ENCODE peak calls at places on chromosomes 1 and 21, in six cellular contexts. E is vagina, N is sigmoid colon, X is tibial nerve, K is A673, R is MM.1S. L is an unnamed sample. For H3K4me1, the result is how much of the 10 kb centered on the place peaks cover.

GRCh38 chr1:230069813-230070212 is 2.8 kb downstream of the GALNT2 start:
- DNase-seq in E (peak), N (peak), X (no peak), K (no peak), R (no peak), L (no peak)

GRCh38 chr1:214518387-214518786 is 33.0 kb downstream of the PTPN14 start:
- DNase-seq in E (no peak), N (no peak), X (no peak), K (no peak), R (no peak), L (no peak)

GRCh38 chr1:25065246-25066238 is 135.5 kb upstream of the RUNX3 start:
- DNase-seq in E (no peak), N (peak), X (no peak), K (no peak), R (no peak), L (peak)

GRCh38 chr1:47232187-47232874 is at the start of gene TAL1:
- DNase-seq in E (no peak), N (no peak), X (no peak), K (no peak), R (no peak), L (no peak)

GRCh38 chr1:26677306-26678115 is 18.3 kb upstream of the ARID1A start:
- DNase-seq in E (no peak), N (peak), X (peak), K (peak), R (peak), L (peak)

GRCh38 chr21:40846057-40846456 is 901 bp downstream of the DSCAM start:
- DNase-seq in E (no peak), N (no peak), X (no peak), K (no peak), R (no peak), L (no peak)

GRCh38 chr21:32463889-32464300 is 51.4 kb downstream of the EVA1C start:
- DNase-seq in E (no peak), N (no peak), X (no peak), K (peak), R (no peak), L (no peak)

GRCh38 chr1:95207223-95207935 is 26.6 kb upstream of the RWDD3 start:
- DNase-seq in E (no peak), N (no peak), X (no peak), K (no peak), R (no peak), L (no peak)

GRCh38 chr1:94654031-94654430 is 112.5 kb upstream of the F3 start:
- DNase-seq in E (no peak), N (no peak), X (no peak), K (no peak), R (no peak), L (peak)

GRCh38 chr1:54289061-54289938 is 89.3 kb downstream of the MRPL37 start:
- DNase-seq in E (no peak), N (no peak), X (no peak), K (no peak), R (no peak), L (no peak)

GRCh38 chr1:51924455-51924854 is 45.9 kb upstream of the NRDC start:
- DNase-seq in E (no peak), N (no peak), X (no peak), K (no peak), R (no peak), L (no peak)

GRCh38 chr1:94591791-94592565 is 50.4 kb upstream of the F3 start:
- DNase-seq in E (no peak), N (no peak), X (no peak), K (no peak), R (no peak), L (no peak)

GRCh38 chr1:15238789-15239188 is 8.2 kb upstream of the FHAD1 start:
- DNase-seq in E (no peak), N (no peak), X (no peak), K (no peak), R (no peak), L (no peak)

GRCh38 chr1:87215592-87215991 is 113.1 kb upstream of the LMO4 start:
- DNase-seq in E (no peak), N (no peak), X (no peak), K (no peak), R (no peak), L (no peak)

GRCh38 chr1:183635112-183635605 is 424 bp downstream of the ARPC5 start:
- DNase-seq in E (no peak), N (peak), X (no peak), K (no peak), R (peak), L (no peak)

GRCh38 chr1:24959623-24959975 is 29.5 kb upstream of the RUNX3 start:
- DNase-seq in E (no peak), N (no peak), X (no peak), K (no peak), R (no peak), L (peak)

GRCh38 chr1:100287162-100287561 is 21.1 kb downstream of the RTCA start:
- DNase-seq in E (no peak), N (no peak), X (no peak), K (no peak), R (no peak), L (no peak)

GRCh38 chr1:202130275-202130646 is 7.5 kb downstream of the GPR37L1 start:
- DNase-seq in E (no peak), N (peak), X (no peak), K (no peak), R (peak), L (no peak)

GRCh38 chr1:187985897-187986654 is 1157.3 kb downstream of the PLA2G4A start:
- DNase-seq in E (no peak), N (no peak), X (no peak), K (no peak), R (no peak), L (no peak)

GRCh38 chr1:40383095-40383487 is 9.6 kb downstream of the SMAP2 start:
- DNase-seq in E (no peak), N (no peak), X (no peak), K (peak), R (no peak), L (no peak)

GRCh38 chr1:239233626-239234025 is 152.7 kb upstream of the CHRM3 start:
- DNase-seq in E (no peak), N (no peak), X (no peak), K (no peak), R (no peak), L (no peak)

GRCh38 chr1:203327684-203328457 is 22.6 kb downstream of the BTG2 start:
- DNase-seq in E (no peak), N (no peak), X (peak), K (peak), R (no peak), L (peak)

GRCh38 chr1:42679364-42679983 is 2.7 kb upstream of the YBX1 start:
- DNase-seq in E (no peak), N (no peak), X (no peak), K (no peak), R (no peak), L (no peak)

GRCh38 chr1:204461331-204462228 is 33.0 kb downstream of the PIK3C2B start:
- DNase-seq in E (no peak), N (no peak), X (no peak), K (peak), R (no peak), L (no peak)

GRCh38 chr1:54507033-54507432 is 41.0 kb upstream of the ACOT11 start:
- DNase-seq in E (no peak), N (no peak), X (no peak), K (no peak), R (no peak), L (no peak)

GRCh38 chr1:173149887-173150286 is 57.2 kb downstream of the TNFSF4 start:
- DNase-seq in E (no peak), N (no peak), X (no peak), K (peak), R (no peak), L (no peak)

GRCh38 chr1:224433041-224433670 is 1.4 kb downstream of the WDR26 start:
- DNase-seq in E (no peak), N (no peak), X (no peak), K (peak), R (peak), L (no peak)

GRCh38 chr1:180273066-180273465 is 43.0 kb downstream of the LHX4 start:
- DNase-seq in E (no peak), N (no peak), X (no peak), K (no peak), R (no peak), L (no peak)

GRCh38 chr21:34580181-34580700 is 34.7 kb downstream of the RCAN1 start:
- DNase-seq in E (peak), N (no peak), X (no peak), K (no peak), R (no peak), L (no peak)

GRCh38 chr1:45654540-45655280 is 30.9 kb upstream of the CCDC17 start:
- DNase-seq in E (no peak), N (no peak), X (no peak), K (no peak), R (no peak), L (no peak)

DNA sequence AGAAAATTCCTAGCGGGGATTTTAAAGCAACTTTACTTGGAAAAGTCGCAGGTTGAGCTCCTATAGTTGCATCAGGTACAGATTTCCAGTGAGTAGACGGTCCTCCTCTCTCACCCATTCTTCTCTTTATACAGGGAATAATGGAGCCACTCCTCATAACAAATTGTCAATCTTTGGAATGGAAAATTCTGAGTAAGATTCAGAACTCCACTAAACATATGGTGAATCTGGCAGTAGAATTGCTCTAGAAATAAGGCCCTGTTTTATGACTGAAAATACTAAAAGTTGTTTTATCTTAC is 1.5 kb downstream of the NTNG1 start:
- DNase-seq in E (no peak), N (no peak), X (no peak), K (no peak), R (no peak), L (no peak)
- H3K4me3 ChIP-seq in E (no peak), N (no peak), X (no peak), K (peak), R (no peak), L (peak)

GRCh38 chr21:38120984-38121855 is 135.6 kb upstream of the KCNJ15 start:
- DNase-seq in E (no peak), N (no peak), X (no peak), K (no peak), R (no peak), L (no peak)

GRCh38 chr21:38129711-38130110 is 127.1 kb upstream of the KCNJ15 start:
- DNase-seq in E (no peak), N (no peak), X (no peak), K (no peak), R (no peak), L (no peak)

GRCh38 chr21:38123626-38124025 is 133.2 kb upstream of the KCNJ15 start:
- DNase-seq in E (no peak), N (no peak), X (no peak), K (no peak), R (no peak), L (no peak)

GRCh38 chr21:38121888-38122705 is 134.7 kb upstream of the KCNJ15 start:
- DNase-seq in E (no peak), N (no peak), X (no peak), K (no peak), R (no peak), L (no peak)

GRCh38 chr21:38126677-38127271 is 130.0 kb upstream of the KCNJ15 start:
- DNase-seq in E (no peak), N (no peak), X (peak), K (peak), R (peak), L (peak)
- TF ChIP-seq CTCF in E (no peak), N (peak), X (peak), K (peak), R (peak), L (peak)

GRCh38 chr1:112973788-112974187 is 17.8 kb upstream of the SLC16A1 start:
- DNase-seq in E (no peak), N (no peak), X (no peak), K (no peak), R (no peak), L (no peak)
- H3K4me1 ChIP-seq in E (under half), N (under half), X (under half), K (under half), R (under half), L (under half)

GRCh38 chr1:210342986-210343780 is 14.5 kb downstream of the HHAT start:
- DNase-seq in E (no peak), N (no peak), X (no peak), K (peak), R (no peak), L (no peak)
- H3K4me3 ChIP-seq in E (peak), N (peak), X (peak), K (peak), R (peak), L (no peak)

GRCh38 chr1:211514030-211514754 is 22.2 kb upstream of the RD3 start:
- DNase-seq in E (no peak), N (peak), X (peak), K (peak), R (peak), L (peak)

GRCh38 chr1:211518330-211519289 is 26.6 kb upstream of the RD3 start:
- DNase-seq in E (no peak), N (no peak), X (no peak), K (no peak), R (peak), L (no peak)

GRCh38 chr1:211519602-211520001 is 27.6 kb upstream of the RD3 start:
- DNase-seq in E (no peak), N (no peak), X (no peak), K (no peak), R (no peak), L (no peak)

GRCh38 chr1:211515090-211516023 is 23.4 kb upstream of the RD3 start:
- DNase-seq in E (no peak), N (peak), X (peak), K (peak), R (peak), L (no peak)

DNA sequence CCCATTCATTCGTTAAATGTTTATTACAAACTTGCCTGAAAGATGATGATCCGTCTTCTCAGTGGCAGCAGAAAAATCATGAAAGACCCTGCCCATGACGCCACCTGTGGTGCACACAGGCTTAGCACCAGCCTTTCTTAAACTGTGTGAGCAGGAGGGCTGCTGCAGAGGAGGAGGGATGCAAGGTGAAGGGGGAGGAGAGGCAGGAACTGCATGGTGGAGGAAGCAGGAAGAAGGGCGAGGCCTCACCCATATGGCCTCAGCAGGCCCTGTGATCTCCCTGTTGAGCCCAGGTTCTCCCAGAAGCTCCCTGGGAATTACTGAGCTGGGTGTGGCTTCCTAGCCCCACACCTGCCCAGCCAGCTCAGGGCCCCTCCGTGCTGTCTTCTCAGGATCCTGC is 25.0 kb upstream of the RD3 start:
- DNase-seq in E (no peak), N (no peak), X (no peak), K (no peak), R (no peak), L (no peak)
- TF ChIP-seq CTCF in E (no peak), N (no peak), X (no peak), K (peak), R (peak), L (no peak)

DNA sequence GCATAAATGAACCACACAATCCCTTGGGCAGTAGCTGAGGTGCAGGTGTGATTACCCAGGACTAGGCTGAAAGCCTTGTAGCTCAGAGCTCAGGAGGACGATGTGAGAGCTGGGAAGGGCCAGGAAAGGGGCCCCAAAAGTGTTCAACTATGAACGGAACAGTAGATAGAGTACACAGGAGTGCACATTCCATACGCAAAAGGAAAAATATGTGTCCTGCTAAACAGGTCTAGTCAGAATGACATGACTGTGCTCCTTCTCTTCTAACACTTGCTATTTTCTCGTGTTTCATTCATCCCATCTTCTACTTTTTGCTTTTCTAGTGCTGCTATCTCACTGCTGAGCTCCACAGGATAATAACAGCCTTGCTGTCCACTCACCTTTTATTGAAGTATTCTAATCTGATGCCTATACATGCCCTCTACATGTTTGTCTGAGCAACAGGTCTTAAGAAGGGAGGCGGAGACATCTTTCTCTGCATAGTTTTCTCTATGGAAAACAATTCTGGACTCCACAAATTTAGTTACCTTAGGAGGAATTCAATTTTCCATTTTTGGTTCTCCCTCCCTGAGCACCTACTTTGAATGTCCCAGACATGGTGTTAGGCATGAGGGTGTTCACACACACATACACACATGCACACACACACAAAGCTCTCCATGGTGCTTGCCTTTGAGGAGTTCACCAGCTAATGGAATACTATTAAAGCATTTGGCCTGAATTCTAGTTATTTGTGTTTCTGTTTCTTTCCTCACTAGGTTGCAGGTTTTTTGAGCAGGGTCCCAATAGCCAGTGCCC is 3.4 kb downstream of the S100A10 start:
- DNase-seq in E (no peak), N (no peak), X (no peak), K (no peak), R (no peak), L (no peak)
- H3K4me1 ChIP-seq in E (half or more), N (half or more), X (half or more), K (half or more), R (under half), L (half or more)

GRCh38 chr1:2202008-2202575 is 7.5 kb upstream of the FAAP20 start:
- DNase-seq in E (no peak), N (no peak), X (no peak), K (no peak), R (no peak), L (no peak)

GRCh38 chr1:2199042-2199810 is 4.7 kb upstream of the FAAP20 start:
- DNase-seq in E (no peak), N (peak), X (peak), K (peak), R (peak), L (no peak)

GRCh38 chr1:2201062-2201461 is 6.5 kb upstream of the FAAP20 start:
- DNase-seq in E (no peak), N (no peak), X (no peak), K (no peak), R (no peak), L (no peak)

GRCh38 chr1:2198571-2198970 is 4.0 kb upstream of the FAAP20 start:
- DNase-seq in E (no peak), N (peak), X (no peak), K (no peak), R (no peak), L (no peak)

DNA sequence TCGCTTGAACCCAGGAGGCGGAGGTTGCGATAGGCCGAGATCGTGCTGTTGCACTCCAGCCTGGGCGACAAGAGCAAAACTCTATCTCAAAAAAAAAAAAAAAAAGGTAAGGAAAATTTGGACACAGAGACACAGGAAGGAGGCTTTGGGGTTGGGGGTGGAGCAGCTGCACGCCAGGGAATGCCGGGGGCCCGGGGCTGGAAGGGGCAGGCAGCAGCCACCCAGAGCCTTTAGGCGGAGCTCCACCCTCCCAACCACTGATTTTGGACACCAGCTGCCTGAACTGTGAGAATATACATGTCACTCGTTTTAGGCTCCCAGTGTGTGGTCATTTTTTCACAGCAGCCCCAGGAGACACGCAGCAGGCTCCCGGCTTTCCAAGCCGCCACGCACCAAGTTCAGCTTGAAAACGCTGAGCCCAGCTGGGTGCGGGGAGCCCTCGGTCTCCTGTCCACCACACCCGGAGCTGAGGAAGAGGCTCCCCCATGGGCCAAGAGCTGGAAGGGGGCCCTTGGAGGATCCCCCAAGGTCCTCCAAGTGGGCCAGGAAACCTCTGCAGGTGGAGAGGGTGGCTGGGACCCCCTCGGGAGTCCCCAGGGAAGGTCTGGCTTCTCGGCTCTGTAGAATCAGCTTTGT is 5.9 kb upstream of the FAAP20 start:
- DNase-seq in E (no peak), N (no peak), X (no peak), K (no peak), R (no peak), L (no peak)
- H3K4me3 ChIP-seq in E (no peak), N (no peak), X (no peak), K (no peak), R (no peak), L (no peak)

GRCh38 chr1:20483833-20484525 is 2.0 kb downstream of the CAMK2N1 start:
- DNase-seq in E (no peak), N (no peak), X (no peak), K (peak), R (no peak), L (no peak)
- TF ChIP-seq CTCF in E (no peak), N (peak), X (no peak), K (no peak), R (no peak), L (peak)